ENCODE peak calls at places on chromosomes 16 and 17, in four cellular contexts. B is tibial artery, I is testis, N is B cell. C is an unnamed sample.

GRCh38 chr16:85220125-85220839 is 108.0 kb upstream of the CIBAR2 start:
- DNase-seq in B (peak), I (peak), N (no peak), C (no peak)

GRCh38 chr17:9021985-9022552 is 759 bp downstream of the NTN1 start:
- DNase-seq in N (peak), B (peak), I (peak), C (no peak)

GRCh38 chr17:66753126-66753920 is 81.6 kb upstream of the CACNG5 start:
- DNase-seq in N (no peak), B (peak), I (no peak), C (no peak)

GRCh38 chr17:35210741-35211140 is 16.5 kb upstream of the SLC35G3 start:
- DNase-seq in I (no peak), N (no peak), B (no peak), C (no peak)

GRCh38 chr16:28951410-28951943 is 740 bp downstream of the NFATC2IP start:
- DNase-seq in B (peak), N (no peak), I (no peak), C (no peak)

GRCh38 chr16:72291531-72291981 is 119.6 kb upstream of the PMFBP1 start:
- DNase-seq in B (no peak), N (no peak), I (no peak), C (no peak)

GRCh38 chr16:31530405-31530804 is 2.7 kb downstream of the AHSP start:
- DNase-seq in I (no peak), B (no peak), N (no peak), C (no peak)

GRCh38 chr17:33292981-33293867 is at the start of gene ASIC2:
- DNase-seq in N (no peak), I (peak), B (peak), C (no peak)

GRCh38 chr17:75891605-75892555 is 4.9 kb downstream of the TRIM65 start:
- DNase-seq in N (no peak), I (no peak), B (no peak), C (no peak)

GRCh38 chr17:67995568-67996191 is 589 bp downstream of the C17orf58 start:
- DNase-seq in N (peak), I (no peak), B (no peak), C (no peak)

GRCh38 chr16:4966736-4967453 is 8.8 kb downstream of the SEC14L5 start:
- DNase-seq in B (no peak), I (no peak), N (no peak), C (no peak)

GRCh38 chr17:83037084-83037950 is 42.1 kb upstream of the METRNL start:
- DNase-seq in B (no peak), I (no peak), N (no peak), C (peak)

GRCh38 chr17:17344507-17345293 is 41.5 kb downstream of the NT5M start:
- DNase-seq in B (peak), N (no peak), I (no peak), C (peak)

GRCh38 chr17:8326591-8327583 is 12.8 kb upstream of the ODF4 start:
- DNase-seq in N (peak), I (peak), B (no peak), C (no peak)

GRCh38 chr16:49854227-49855203 is 1.4 kb downstream of the ZNF423 start:
- DNase-seq in B (peak), N (no peak), I (no peak), C (no peak)

GRCh38 chr16:8957509-8958157 is 6.1 kb downstream of the USP7 start:
- DNase-seq in N (no peak), B (no peak), I (no peak), C (no peak)

GRCh38 chr16:57859331-57859730 is 57.0 kb upstream of the KIFC3 start:
- DNase-seq in N (no peak), B (no peak), I (no peak), C (no peak)
- TF ChIP-seq CTCF in N (no peak), B (no peak), I (no peak), C (no peak)

DNA sequence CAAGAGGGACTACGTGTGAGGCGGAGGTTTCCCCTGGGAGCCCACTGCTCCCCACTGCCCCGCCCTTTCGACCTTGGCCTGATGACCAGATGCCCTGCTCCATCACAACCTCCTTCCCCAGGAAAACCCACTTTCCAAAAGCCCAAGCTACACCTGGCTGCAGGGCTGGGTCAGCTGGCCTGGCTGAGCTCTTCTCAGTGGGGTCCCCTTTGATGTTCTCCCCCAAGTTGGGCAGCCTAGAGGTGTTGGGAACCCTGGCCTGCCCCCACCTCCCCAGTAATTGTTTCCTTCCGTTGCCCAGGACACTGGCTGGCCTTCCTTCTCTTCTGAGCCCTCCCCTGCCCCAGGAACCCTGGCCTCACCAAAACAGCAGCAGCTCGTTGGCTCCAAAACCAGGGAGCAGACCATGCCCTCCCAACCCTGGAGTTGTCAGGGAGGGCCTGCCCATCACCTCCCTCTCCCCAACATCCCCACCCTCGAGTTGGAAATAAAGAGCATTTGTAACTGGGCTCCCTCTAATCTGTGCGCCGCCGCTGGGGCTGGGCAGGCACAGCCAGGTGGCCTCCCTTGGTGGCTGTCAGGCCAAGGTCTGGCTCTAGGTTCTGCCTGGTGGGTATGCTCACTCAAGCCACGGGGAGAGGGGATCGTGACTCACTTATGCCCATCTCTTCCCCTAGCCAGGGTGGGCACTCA is 1.4 kb downstream of the CLDN9 start:
- DNase-seq in N (no peak), I (no peak), B (no peak), C (no peak)
- TF ChIP-seq CTCF in N (no peak), I (no peak), B (no peak), C (no peak)

DNA sequence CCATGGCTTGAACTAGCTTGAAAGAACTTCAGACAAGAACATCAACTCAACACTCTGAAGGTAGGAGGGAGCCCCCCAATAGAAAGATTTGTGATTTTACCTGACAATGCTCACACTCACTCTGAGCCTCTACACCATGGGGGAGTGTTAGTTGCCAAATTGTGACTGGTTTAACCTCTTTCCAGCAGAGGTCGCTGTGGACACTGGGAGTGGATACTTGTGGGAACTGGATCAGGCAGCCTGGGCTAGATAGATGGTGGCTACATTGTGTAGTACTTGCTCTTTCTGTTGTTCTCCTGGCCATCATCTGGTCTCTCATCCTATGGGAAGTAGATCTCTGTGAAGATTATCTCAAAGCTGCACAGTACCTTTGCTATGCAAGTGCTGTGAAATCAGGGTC is 2.9 kb downstream of the SMPD3 start:
- DNase-seq in N (peak), B (no peak), I (peak), C (no peak)
- TF ChIP-seq CTCF in N (peak), B (peak), I (no peak), C (no peak)

GRCh38 chr17:31538080-31538762 is 146.7 kb downstream of the RAB11FIP4 start:
- DNase-seq in I (no peak), N (peak), B (no peak), C (no peak)

GRCh38 chr17:31540602-31541307 is 149.3 kb downstream of the RAB11FIP4 start:
- DNase-seq in B (no peak), N (no peak), I (no peak), C (no peak)

GRCh38 chr17:31537558-31537957 is 146.1 kb downstream of the RAB11FIP4 start:
- DNase-seq in N (no peak), B (no peak), I (peak), C (no peak)

GRCh38 chr17:31544186-31544585 is 152.7 kb downstream of the RAB11FIP4 start:
- DNase-seq in N (no peak), I (no peak), B (no peak), C (no peak)

DNA sequence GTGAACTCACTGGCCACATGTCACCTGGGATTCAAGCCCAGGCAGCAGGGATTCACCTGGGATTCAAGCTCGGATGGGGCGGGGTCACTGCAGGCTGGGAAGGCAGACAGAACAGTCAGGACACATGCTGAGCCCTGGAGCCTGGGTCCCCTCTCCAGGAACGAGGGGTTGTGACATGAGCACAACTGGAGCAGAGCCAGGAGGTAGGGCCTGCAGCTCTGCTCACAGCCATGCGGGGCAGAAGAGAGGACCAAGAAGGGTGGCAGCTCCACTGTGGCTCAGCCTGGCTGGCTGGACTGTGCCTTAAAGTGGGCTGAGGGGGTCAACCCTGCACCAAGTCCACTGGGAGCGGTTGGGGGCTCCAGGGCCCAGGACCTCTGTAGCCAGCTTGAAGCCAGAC is 150.1 kb downstream of the RAB11FIP4 start:
- DNase-seq in I (no peak), B (no peak), N (no peak), C (no peak)
- TF ChIP-seq CTCF in I (no peak), B (no peak), N (no peak), C (no peak)

DNA sequence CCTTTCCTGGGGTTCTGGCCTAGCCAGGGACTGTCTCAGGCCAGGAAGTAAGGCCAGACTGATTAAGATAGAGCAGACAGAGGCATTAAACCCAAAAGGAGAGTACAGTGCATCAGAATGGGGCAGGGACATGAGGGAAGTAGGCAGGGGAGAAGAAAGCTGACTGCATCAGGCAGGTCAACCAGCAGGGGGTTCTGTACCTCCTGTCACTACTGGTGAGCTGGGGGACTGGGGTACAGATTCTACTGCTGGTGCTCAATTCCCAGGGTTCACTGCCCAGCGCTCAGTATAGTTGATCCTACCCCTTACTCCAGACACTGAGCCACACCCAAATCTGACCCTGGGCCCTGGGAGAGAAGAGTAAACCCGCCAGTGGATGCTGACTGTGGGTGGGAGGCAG is 12.9 kb upstream of the MTMR4 start:
- DNase-seq in I (no peak), N (no peak), B (no peak), C (no peak)
- TF ChIP-seq CTCF in I (no peak), N (no peak), B (no peak), C (no peak)

DNA sequence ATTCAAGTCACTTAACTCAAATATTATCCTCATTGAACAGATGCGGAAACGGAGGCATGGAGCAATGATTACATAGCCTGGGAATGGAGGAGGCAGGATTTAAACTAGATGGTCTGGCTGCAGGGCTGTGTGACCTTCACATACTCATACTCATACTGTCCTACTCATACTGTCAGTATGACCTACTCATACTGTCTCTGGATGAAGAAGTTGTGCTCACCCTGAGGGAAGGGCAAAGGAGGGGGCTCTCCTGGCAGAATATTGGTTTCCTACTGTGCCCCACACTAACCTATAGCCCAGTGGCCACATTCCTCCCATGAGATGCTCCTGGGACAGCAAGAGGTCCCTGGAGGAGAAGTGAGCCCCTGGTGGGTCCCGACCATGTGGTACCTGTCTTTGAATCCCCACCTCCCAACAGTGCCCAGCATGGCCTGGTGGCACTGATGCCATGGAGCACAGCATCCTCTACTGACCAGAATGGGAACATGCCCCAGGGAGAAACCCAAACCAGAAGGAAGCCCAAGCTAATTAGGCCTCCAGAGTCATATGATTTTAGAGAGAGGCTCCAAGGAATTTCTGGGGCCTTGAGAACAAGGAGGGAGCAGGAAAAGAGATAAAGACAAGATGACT is 197.3 kb upstream of the SDK2 start:
- DNase-seq in I (no peak), B (no peak), N (no peak), C (no peak)
- TF ChIP-seq CTCF in I (peak), B (no peak), N (no peak), C (no peak)

DNA sequence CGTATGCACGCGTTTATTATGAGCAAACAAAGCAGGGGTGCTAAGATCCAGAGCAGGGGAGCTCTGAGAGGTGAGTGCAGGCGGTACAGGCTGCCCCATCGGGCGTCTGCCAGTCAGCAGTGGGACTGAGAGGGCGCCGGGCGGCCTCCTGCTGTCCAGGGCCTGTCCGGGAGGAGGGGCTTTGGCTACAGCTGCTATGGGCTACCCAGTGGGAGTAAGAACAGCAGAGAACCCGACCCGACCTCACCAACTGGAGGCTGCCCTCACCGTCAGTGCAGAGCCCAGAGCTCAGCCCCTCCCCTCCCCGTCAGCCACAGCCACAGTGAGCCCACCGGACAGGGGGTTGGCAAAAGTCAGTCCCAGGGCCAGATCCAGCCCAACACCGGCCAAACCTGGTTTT is 18.6 kb upstream of the AATK start:
- DNase-seq in I (no peak), B (no peak), N (no peak), C (no peak)
- TF ChIP-seq CTCF in I (no peak), B (no peak), N (no peak), C (no peak)

DNA sequence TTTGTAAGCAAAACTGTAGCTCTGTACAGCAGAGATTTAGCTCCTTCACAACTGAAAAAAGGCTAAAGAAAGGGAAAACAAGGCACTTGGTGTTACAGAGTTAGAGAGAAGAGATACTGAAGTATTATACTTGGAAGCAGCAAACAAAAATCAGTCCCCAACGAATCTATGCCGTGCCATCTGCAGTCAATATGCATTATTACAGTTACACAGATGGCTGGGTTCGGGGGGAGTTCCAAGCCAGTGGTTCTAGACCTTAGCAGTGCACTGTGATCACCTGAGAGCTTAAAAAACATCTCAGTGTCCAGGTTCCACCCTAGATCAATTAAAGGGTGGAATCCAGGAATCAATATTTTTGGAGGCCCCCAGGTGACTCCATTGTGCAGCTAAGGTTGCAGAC is 489.9 kb downstream of the SHISA9 start:
- DNase-seq in N (peak), I (no peak), B (no peak), C (no peak)
- TF ChIP-seq CTCF in N (no peak), I (no peak), B (no peak), C (no peak)

C was measured in coronary artery.